ENCODE peak calls at places on chromosomes 5 and 9, in ten cellular contexts. V is keratinocyte, O is H9, F is neural progenitor cell, Y is PC-3, L is endothelial cell of umbilical vein, J is fibroblast of lung, I is HCT116, B is GM23248, K is SK-N-SH. T is an unnamed sample.
A peak's percentile ranks its signal among the peaks of the same experiment; 100 is the strongest.

GRCh38 chr9:129561594-129562281 is 59.2 kb downstream of the C9orf50 start:
- DNase-seq in V (no peak), O (no peak), F (peak; percentile 56), Y (no peak), L (no peak), J (peak; percentile 58), I (no peak), B (no peak), K (no peak), T (no peak)

GRCh38 chr5:95715799-95716461 is 15.2 kb upstream of the RHOBTB3 start:
- DNase-seq in V (no peak), O (no peak), F (no peak), Y (peak; percentile 81), L (peak; percentile 81), J (peak; percentile 90), I (peak; percentile 63), B (peak; percentile 87), K (no peak), T (no peak)

GRCh38 chr9:21081451-21081850 is 3.7 kb upstream of the IFNB1 start:
- DNase-seq in V (no peak), O (no peak), F (no peak), Y (no peak), L (peak; percentile 45), J (no peak), I (no peak), B (no peak), K (no peak), T (no peak)

GRCh38 chr9:124420991-124421543 is 5.8 kb upstream of the PSMB7 start:
- DNase-seq in V (no peak), O (no peak), F (no peak), Y (no peak), L (no peak), J (no peak), I (no peak), B (peak; percentile 23), K (no peak), T (no peak)

GRCh38 chr9:108468364-108468763 is 387.4 kb downstream of the ACTL7B start:
- DNase-seq in V (no peak), O (peak; percentile 51), F (peak; percentile 48), Y (peak; percentile 62), L (peak; percentile 36), J (peak; percentile 20), I (peak; percentile 54), B (peak; percentile 66), K (peak; percentile 7), T (no peak)

GRCh38 chr5:140118294-140118936 is 4.5 kb downstream of the PURA start:
- DNase-seq in V (no peak), O (no peak), F (no peak), Y (peak; percentile 44), L (no peak), J (no peak), I (no peak), B (peak; percentile 40), K (no peak), T (no peak)

GRCh38 chr5:159456722-159457462 is 126.6 kb upstream of the IL12B start:
- DNase-seq in V (no peak), O (no peak), F (no peak), Y (peak; percentile 72), L (no peak), J (peak; percentile 69), I (peak; percentile 13), B (peak; percentile 69), K (no peak), T (no peak)

GRCh38 chr5:54171645-54172384 is 138.6 kb downstream of the ARL15 start:
- DNase-seq in V (no peak), O (no peak), F (no peak), Y (peak; percentile 3), L (peak; percentile 78), J (peak; percentile 79), I (no peak), B (no peak), K (no peak), T (no peak)

GRCh38 chr5:38948501-38948900 is 102.7 kb downstream of the OSMR start:
- DNase-seq in V (no peak), O (no peak), F (no peak), Y (no peak), L (no peak), J (peak; percentile 52), I (no peak), B (peak; percentile 83), K (no peak), T (no peak)

GRCh38 chr9:112377087-112377486 is 2.8 kb upstream of the HSDL2 start:
- DNase-seq in V (no peak), O (no peak), F (no peak), Y (no peak), L (no peak), J (no peak), I (no peak), B (no peak), K (no peak), T (no peak)

GRCh38 chr5:144332265-144332664 is 161.6 kb downstream of the KCTD16 start:
- DNase-seq in V (no peak), O (peak; percentile 36), F (peak; percentile 29), Y (peak; percentile 5), L (no peak), J (no peak), I (no peak), B (peak; percentile 2), K (no peak), T (no peak)

GRCh38 chr5:144335561-144335960 is 164.9 kb downstream of the KCTD16 start:
- DNase-seq in V (no peak), O (no peak), F (no peak), Y (no peak), L (no peak), J (no peak), I (no peak), B (no peak), K (no peak), T (no peak)

GRCh38 chr5:144331361-144331760 is 160.7 kb downstream of the KCTD16 start:
- DNase-seq in V (no peak), O (no peak), F (no peak), Y (no peak), L (no peak), J (no peak), I (no peak), B (no peak), K (no peak), T (no peak)

GRCh38 chr5:144336191-144336590 is 165.5 kb downstream of the KCTD16 start:
- DNase-seq in V (no peak), O (no peak), F (no peak), Y (no peak), L (no peak), J (no peak), I (no peak), B (no peak), K (no peak), T (no peak)

GRCh38 chr5:144333336-144333920 is 162.8 kb downstream of the KCTD16 start:
- DNase-seq in V (peak; percentile 40), O (no peak), F (no peak), Y (no peak), L (no peak), J (no peak), I (no peak), B (peak; percentile 1), K (no peak), T (no peak)
- H2AFZ ChIP-seq in V (peak overlapping the region; percentile 56), O (no peak overlapping the region), F (no peak overlapping the region), Y (no peak overlapping the region), L (no peak overlapping the region), J (no peak overlapping the region), I (no peak overlapping the region), B (no peak overlapping the region), K (no peak overlapping the region), T (peak overlapping the region; percentile 27)

GRCh38 chr5:166907314-166907713 is 1384.1 kb upstream of the WWC1 start:
- DNase-seq in V (no peak), O (no peak), F (no peak), Y (peak; percentile 8), L (no peak), J (peak; percentile 87), I (no peak), B (peak; percentile 3), K (no peak), T (no peak)
- H2AFZ ChIP-seq in V (no peak overlapping the region), O (no peak overlapping the region), F (no peak overlapping the region), Y (no peak overlapping the region), L (no peak overlapping the region), J (no peak overlapping the region), I (no peak overlapping the region), B (no peak overlapping the region), K (no peak overlapping the region), T (no peak overlapping the region)

DNA sequence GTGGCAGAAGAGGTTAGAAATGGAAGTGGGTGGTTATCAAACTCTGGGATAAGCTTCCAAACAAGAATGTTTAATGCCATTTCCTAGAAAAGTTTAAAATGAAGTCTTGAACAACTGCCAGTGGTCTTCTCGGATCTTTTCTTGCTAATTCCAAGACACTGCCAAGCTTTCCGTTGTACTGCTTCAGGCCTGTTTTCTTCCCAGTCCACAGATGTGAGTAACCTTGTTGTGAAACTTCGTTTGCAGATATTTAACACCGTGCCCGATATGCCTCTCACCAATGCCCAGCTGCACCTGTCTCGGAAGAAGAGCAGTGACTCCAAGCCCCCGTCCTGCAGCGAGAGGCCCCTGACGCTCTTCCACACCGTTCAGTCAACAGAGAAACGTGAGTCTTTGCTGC is 269.8 kb downstream of the NR3C1 start:
- DNase-seq in V (no peak), O (no peak), F (no peak), Y (no peak), L (no peak), J (peak; percentile 67), I (no peak), B (peak; percentile 19), K (no peak), T (peak; percentile 9)
- H2AFZ ChIP-seq in V (no peak overlapping the region), O (no peak overlapping the region), F (no peak overlapping the region), Y (no peak overlapping the region), L (no peak overlapping the region), J (no peak overlapping the region), I (no peak overlapping the region), B (no peak overlapping the region), K (no peak overlapping the region), T (no peak overlapping the region)

GRCh38 chr9:75616052-75616451 is 274.4 kb upstream of the PCSK5 start:
- DNase-seq in V (no peak), O (no peak), F (no peak), Y (no peak), L (no peak), J (no peak), I (no peak), B (no peak), K (no peak), T (no peak)

GRCh38 chr9:75612754-75613153 is 277.7 kb upstream of the PCSK5 start:
- DNase-seq in V (no peak), O (no peak), F (no peak), Y (no peak), L (no peak), J (peak; percentile 1), I (no peak), B (no peak), K (no peak), T (no peak)

GRCh38 chr9:75612205-75612604 is 278.3 kb upstream of the PCSK5 start:
- DNase-seq in V (no peak), O (no peak), F (no peak), Y (no peak), L (no peak), J (no peak), I (no peak), B (no peak), K (no peak), T (no peak)

GRCh38 chr9:75616841-75617566 is 273.5 kb upstream of the PCSK5 start:
- DNase-seq in V (no peak), O (no peak), F (peak; percentile 78), Y (no peak), L (no peak), J (no peak), I (no peak), B (no peak), K (no peak), T (peak; percentile 59)

DNA sequence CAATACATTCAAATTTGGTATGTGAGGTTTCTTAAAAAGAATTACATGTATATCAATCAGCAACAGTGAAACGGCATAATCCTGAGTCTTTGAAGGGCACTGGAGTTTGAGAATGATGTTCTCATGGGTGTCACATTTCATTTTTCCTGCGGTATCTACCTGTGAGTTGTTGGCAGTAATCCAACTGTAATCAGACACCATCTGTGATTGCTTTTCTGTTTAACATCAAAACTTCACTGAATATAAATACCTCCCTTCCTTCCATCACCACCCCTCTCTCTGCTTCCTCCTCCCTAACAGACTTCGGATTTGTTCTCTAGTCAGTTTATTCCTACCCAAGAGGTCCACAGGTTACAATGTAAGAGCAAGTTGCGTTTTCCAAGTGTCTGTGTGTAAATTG is 275.2 kb upstream of the PCSK5 start:
- DNase-seq in V (no peak), O (no peak), F (no peak), Y (no peak), L (no peak), J (no peak), I (no peak), B (no peak), K (no peak), T (no peak)
- H2AFZ ChIP-seq in V (no peak overlapping the region), O (no peak overlapping the region), F (no peak overlapping the region), Y (no peak overlapping the region), L (no peak overlapping the region), J (no peak overlapping the region), I (no peak overlapping the region), B (no peak overlapping the region), K (no peak overlapping the region), T (no peak overlapping the region)

T was measured in neuronal stem cell.